ENCODE peak calls at places on chromosomes 2 and 18, in nine cellular contexts. W is endothelial cell of umbilical vein; C is pons; S is CD8-positive, alpha-beta memory T cell; O is activated CD4-positive, alpha-beta T cell treated with anti-CD3 and anti-CD28 coated beads, Interleukin-2, amount 50 U/mL, for 48 hours; Y is central memory CD4-positive, alpha-beta T cell; G is transverse colon; N is brain microvascular endothelial cell; Q is Kasumi-1. H is an unnamed sample.

GRCh38 chr2:127049927-127050802 is 56.8 kb downstream of the BIN1 start:
- DNase-seq in W (peak; percentile 34), C (peak; percentile 52), S (peak; percentile 52), O (peak; percentile 74), Y (peak; percentile 42), G (peak; percentile 65), N (peak; percentile 27), Q (peak; percentile 54), H (peak; percentile 80)

GRCh38 chr2:181660181-181660580 is 3.3 kb upstream of the CERKL start:
- DNase-seq in W (no peak), C (no peak), S (no peak), O (no peak), Y (no peak), G (no peak), N (no peak), Q (no peak), H (no peak)

GRCh38 chr2:84906108-84906899 is 848 bp downstream of the TMSB10 start:
- DNase-seq in W (peak; percentile 32), C (no peak), S (peak; percentile 52), O (peak; percentile 76), Y (peak; percentile 46), G (peak; percentile 73), N (no peak), Q (no peak), H (peak; percentile 74)

GRCh38 chr2:85601771-85602475 is 575 bp downstream of the TMEM150A start:
- DNase-seq in W (no peak), C (no peak), S (no peak), O (no peak), Y (no peak), G (peak; percentile 73), N (no peak), Q (no peak), H (no peak)

GRCh38 chr18:6058941-6059340 is 163.6 kb upstream of the TMEM200C start:
- DNase-seq in W (no peak), C (no peak), S (no peak), O (no peak), Y (no peak), G (no peak), N (peak; percentile 85), Q (no peak), H (no peak)

GRCh38 chr2:221642447-221642846 is 70.3 kb upstream of the EPHA4 start:
- DNase-seq in W (no peak), C (no peak), S (no peak), O (no peak), Y (no peak), G (no peak), N (no peak), Q (no peak), H (no peak)

GRCh38 chr2:10584843-10585475 is 104.8 kb downstream of the NOL10 start:
- DNase-seq in W (no peak), C (no peak), S (no peak), O (no peak), Y (no peak), G (no peak), N (peak; percentile 91), Q (no peak), H (no peak)

GRCh38 chr2:30664761-30665358 is 142.4 kb downstream of the CAPN13 start:
- DNase-seq in W (peak; percentile 13), C (no peak), S (no peak), O (peak; percentile 9), Y (no peak), G (no peak), N (peak; percentile 88), Q (peak; percentile 16), H (peak; percentile 15)

GRCh38 chr18:1585881-1586488 is 681.3 kb downstream of the ADCYAP1 start:
- DNase-seq in W (peak; percentile 42), C (peak; percentile 59), S (no peak), O (no peak), Y (no peak), G (no peak), N (peak; percentile 3), Q (peak; percentile 86), H (no peak)

GRCh38 chr2:61419570-61419969 is 51.3 kb downstream of the USP34 start:
- DNase-seq in W (no peak), C (no peak), S (no peak), O (no peak), Y (no peak), G (no peak), N (no peak), Q (peak; percentile 8), H (no peak)

GRCh38 chr2:113795405-113795920 is 39.0 kb upstream of the SLC35F5 start:
- DNase-seq in W (no peak), C (no peak), S (no peak), O (no peak), Y (no peak), G (no peak), N (peak; percentile 12), Q (no peak), H (no peak)